ENCODE peak calls at places on chromosomes 13 and 19, in six cellular contexts. K, X, B, L, R and D are unnamed samples.

GRCh38 chr13:105806335-105806920 is 729.0 kb downstream of the EFNB2 start:
- DNase-seq in X (no peak), R (no peak), B (no peak), L (peak), K (peak), D (no peak)

GRCh38 chr19:3551808-3552095 is 5.6 kb downstream of the MFSD12 start:
- DNase-seq in B (no peak), L (no peak), X (no peak), R (no peak), K (no peak), D (no peak)

GRCh38 chr13:59531571-59532091 is 632.1 kb downstream of the DIAPH3 start:
- DNase-seq in B (no peak), L (peak), X (no peak), K (peak), R (peak), D (no peak)

GRCh38 chr13:76822691-76823267 is 63.4 kb downstream of the KCTD12 start:
- DNase-seq in L (no peak), B (no peak), X (no peak), K (peak), R (no peak), D (no peak)

GRCh38 chr19:38862321-38863059 is 12.7 kb upstream of the HNRNPL start:
- DNase-seq in B (no peak), K (no peak), R (no peak), X (peak), L (no peak), D (no peak)

GRCh38 chr19:17333611-17334413 is 843 bp downstream of the ANO8 start:
- DNase-seq in B (peak), L (no peak), K (peak), R (peak), X (no peak), D (peak)

GRCh38 chr13:100115693-100116254 is 26.9 kb downstream of the PCCA start:
- DNase-seq in L (no peak), K (no peak), R (no peak), X (no peak), B (no peak), D (no peak)

GRCh38 chr19:55373993-55374757 is 2.5 kb upstream of the TMEM190 start:
- DNase-seq in R (no peak), X (no peak), K (no peak), L (no peak), B (no peak), D (peak)

GRCh38 chr13:64305246-64305645 is 2889.6 kb upstream of the PCDH20 start:
- DNase-seq in R (no peak), B (no peak), K (peak), X (peak), L (peak), D (no peak)

GRCh38 chr19:55070755-55071502 is 4.7 kb upstream of the EPS8L1 start:
- DNase-seq in B (no peak), L (no peak), X (no peak), R (peak), K (peak), D (no peak)

GRCh38 chr19:4609878-4610511 is 29.3 kb upstream of the TNFAIP8L1 start:
- DNase-seq in K (no peak), X (no peak), B (no peak), L (no peak), R (no peak), D (peak)

GRCh38 chr19:53927745-53928144 is 18.7 kb downstream of the CACNG7 start:
- DNase-seq in L (peak), X (no peak), K (peak), B (no peak), R (no peak), D (no peak)